ENCODE peak calls at places on chromosomes 12 and 14, in seven cellular contexts. One of them, this sample, is unnamed.

GRCh38 chr14:22500954-22501353 is 88.1 kb downstream of the DAD1 start:
- DNase-seq in HCEC 1CT: no peak
- DNase-seq in BJ: no peak
- DNase-seq in stimulated activated CD8-positive, alpha-beta memory T cell treated with anti-CD3 and anti-CD28 coated beads, Interleukin-15, amount 100 ng/mL, for 4 hours: no peak
- DNase-seq in KBM-7: no peak
- DNase-seq in astrocyte of the hippocampus: no peak
- DNase-seq in nephron progenitor cell: no peak
- DNase-seq in this sample: no peak

GRCh38 chr14:60356921-60357550 is 108.0 kb downstream of the PPM1A start:
- DNase-seq in HCEC 1CT: no peak
- DNase-seq in BJ: no peak
- DNase-seq in astrocyte of the hippocampus: peak
- DNase-seq in nephron progenitor cell: peak
- DNase-seq in KBM-7: no peak
- DNase-seq in stimulated activated CD8-positive, alpha-beta memory T cell treated with anti-CD3 and anti-CD28 coated beads, Interleukin-15, amount 100 ng/mL, for 4 hours: no peak
- DNase-seq in this sample: no peak

GRCh38 chr12:94603434-94604068 is 46.8 kb downstream of the TMCC3 start:
- DNase-seq in stimulated activated CD8-positive, alpha-beta memory T cell treated with anti-CD3 and anti-CD28 coated beads, Interleukin-15, amount 100 ng/mL, for 4 hours: peak
- DNase-seq in astrocyte of the hippocampus: no peak
- DNase-seq in nephron progenitor cell: no peak
- DNase-seq in BJ: no peak
- DNase-seq in HCEC 1CT: no peak
- DNase-seq in KBM-7: peak
- DNase-seq in this sample: peak

GRCh38 chr14:21498540-21499526 is 12.3 kb downstream of the METTL3 start:
- DNase-seq in HCEC 1CT: peak
- DNase-seq in BJ: no peak
- DNase-seq in stimulated activated CD8-positive, alpha-beta memory T cell treated with anti-CD3 and anti-CD28 coated beads, Interleukin-15, amount 100 ng/mL, for 4 hours: no peak
- DNase-seq in KBM-7: peak
- DNase-seq in nephron progenitor cell: peak
- DNase-seq in astrocyte of the hippocampus: peak
- DNase-seq in this sample: peak

GRCh38 chr12:8609061-8609570 is 3.5 kb downstream of the AICDA start:
- DNase-seq in nephron progenitor cell: peak
- DNase-seq in BJ: no peak
- DNase-seq in stimulated activated CD8-positive, alpha-beta memory T cell treated with anti-CD3 and anti-CD28 coated beads, Interleukin-15, amount 100 ng/mL, for 4 hours: no peak
- DNase-seq in astrocyte of the hippocampus: peak
- DNase-seq in HCEC 1CT: peak
- DNase-seq in KBM-7: peak
- DNase-seq in this sample: peak

GRCh38 chr12:105696-106095 is 39.1 kb downstream of the IQSEC3 start:
- DNase-seq in astrocyte of the hippocampus: no peak
- DNase-seq in KBM-7: no peak
- DNase-seq in nephron progenitor cell: no peak
- DNase-seq in HCEC 1CT: no peak
- DNase-seq in BJ: no peak
- DNase-seq in stimulated activated CD8-positive, alpha-beta memory T cell treated with anti-CD3 and anti-CD28 coated beads, Interleukin-15, amount 100 ng/mL, for 4 hours: no peak
- DNase-seq in this sample: no peak

GRCh38 chr12:115507951-115508722 is 769.4 kb downstream of the MED13L start:
- DNase-seq in nephron progenitor cell: no peak
- DNase-seq in astrocyte of the hippocampus: peak
- DNase-seq in KBM-7: no peak
- DNase-seq in stimulated activated CD8-positive, alpha-beta memory T cell treated with anti-CD3 and anti-CD28 coated beads, Interleukin-15, amount 100 ng/mL, for 4 hours: no peak
- DNase-seq in BJ: no peak
- DNase-seq in HCEC 1CT: no peak
- DNase-seq in this sample: peak

GRCh38 chr12:132171968-132172521 is 27.8 kb downstream of the NOC4L start:
- DNase-seq in astrocyte of the hippocampus: no peak
- DNase-seq in stimulated activated CD8-positive, alpha-beta memory T cell treated with anti-CD3 and anti-CD28 coated beads, Interleukin-15, amount 100 ng/mL, for 4 hours: no peak
- DNase-seq in KBM-7: no peak
- DNase-seq in BJ: no peak
- DNase-seq in HCEC 1CT: no peak
- DNase-seq in nephron progenitor cell: no peak
- DNase-seq in this sample: no peak

This sample was measured in SK-MEL-5.